ENCODE peak calls at places on chromosomes 11 and 22, in nine cellular contexts. Y is type B pancreatic cell; L is A172; P is NCI-H345; Q is NCI-H1105 treated with DMSO at 0.1 percent for 48 hours; M is pancreas; X is cardiac fibroblast; A is iPS DF 19.7; N is stimulated activated CD4-positive, alpha-beta T cell treated with anti-CD3 and anti-CD28 coated beads, Interleukin-4, amount 100 ng/mL, for 48 hours. O is an unnamed sample.

GRCh38 chr11:34351687-34352469 is 5.9 kb downstream of the ABTB2 start:
- DNase-seq in A (no peak), L (no peak), X (no peak), M (no peak), P (no peak), Q (no peak), N (no peak), Y (no peak), O (no peak)

GRCh38 chr11:116137753-116138152 is 633.5 kb upstream of the CADM1 start:
- DNase-seq in L (no peak), A (no peak), N (no peak), Q (no peak), M (no peak), Y (no peak), X (no peak), P (no peak), O (no peak)

GRCh38 chr22:49838771-49839717 is 11.4 kb upstream of the BRD1 start:
- DNase-seq in X (no peak), Y (no peak), L (no peak), N (peak; percentile 69), Q (no peak), P (no peak), A (no peak), M (peak; percentile 64), O (no peak)

GRCh38 chr22:23767673-23768548 is at the start of gene CHCHD10:
- DNase-seq in Q (peak; percentile 63), N (peak; percentile 71), X (peak; percentile 79), Y (peak; percentile 89), M (peak; percentile 93), L (no peak), A (no peak), P (peak; percentile 89), O (peak; percentile 64)

GRCh38 chr11:26621147-26621546 is 49.1 kb upstream of the MUC15 start:
- DNase-seq in L (peak; percentile 88), M (no peak), Y (no peak), A (no peak), P (no peak), N (no peak), X (peak; percentile 57), Q (no peak), O (peak; percentile 73)

GRCh38 chr11:28966951-28967350 is 858.8 kb downstream of the METTL15 start:
- DNase-seq in Q (no peak), L (no peak), M (no peak), P (no peak), X (no peak), N (no peak), Y (no peak), A (no peak), O (peak; percentile 19)

GRCh38 chr11:109730669-109731068 is 308.7 kb downstream of the C11orf87 start:
- DNase-seq in N (no peak), A (no peak), P (no peak), M (no peak), Q (no peak), L (no peak), Y (no peak), X (no peak), O (no peak)

GRCh38 chr11:46200537-46201281 is 76.8 kb upstream of the CREB3L1 start:
- DNase-seq in A (no peak), Q (no peak), L (peak; percentile 25), M (no peak), N (no peak), P (no peak), X (no peak), Y (peak; percentile 50), O (no peak)

GRCh38 chr11:119363874-119364590 is 17.5 kb downstream of the USP2 start:
- DNase-seq in Q (peak; percentile 23), M (peak; percentile 86), N (peak; percentile 46), Y (no peak), X (peak; percentile 42), A (no peak), L (no peak), P (peak; percentile 57), O (no peak)

GRCh38 chr11:35954205-35954604 is 10.3 kb downstream of the LDLRAD3 start:
- DNase-seq in Q (no peak), L (no peak), P (no peak), A (no peak), X (peak; percentile 17), N (no peak), Y (no peak), M (no peak), O (no peak)

GRCh38 chr11:46541593-46542371 is 52.0 kb downstream of the AMBRA1 start:
- DNase-seq in P (no peak), A (no peak), N (no peak), Q (no peak), M (peak; percentile 92), L (no peak), X (no peak), Y (no peak), O (no peak)

GRCh38 chr22:46026907-46027218 is 49.9 kb upstream of the WNT7B start:
- DNase-seq in M (no peak), P (no peak), N (no peak), Q (no peak), A (no peak), L (no peak), Y (no peak), X (no peak), O (no peak)

GRCh38 chr11:1204381-1205101 is 18.3 kb upstream of the MUC5B start:
- DNase-seq in L (no peak), Q (no peak), A (no peak), X (no peak), Y (peak; percentile 63), N (no peak), P (no peak), M (peak; percentile 54), O (no peak)

GRCh38 chr22:39117585-39118191 is 20.6 kb downstream of the APOBEC3H start:
- DNase-seq in X (peak; percentile 70), M (no peak), A (no peak), Q (peak; percentile 45), P (peak; percentile 4), N (peak; percentile 57), Y (no peak), L (no peak), O (peak; percentile 64)

GRCh38 chr11:36041988-36042606 is 98.2 kb downstream of the LDLRAD3 start:
- DNase-seq in P (no peak), X (peak; percentile 57), L (no peak), N (no peak), M (no peak), Q (no peak), Y (no peak), A (no peak), O (peak; percentile 50)

GRCh38 chr22:23243859-23244689 is 63.8 kb downstream of the BCR start:
- DNase-seq in P (no peak), N (no peak), X (no peak), M (no peak), A (no peak), Y (no peak), L (no peak), Q (no peak), O (no peak)

GRCh38 chr11:31779268-31779879 is 31.7 kb downstream of the PAX6 start:
- DNase-seq in N (no peak), A (no peak), L (no peak), X (no peak), Q (no peak), Y (no peak), P (no peak), M (no peak), O (peak; percentile 73)

GRCh38 chr11:16082532-16083055 is 273.8 kb downstream of the SOX6 start:
- DNase-seq in N (no peak), P (peak; percentile 45), A (no peak), M (no peak), L (no peak), Q (peak; percentile 93), Y (no peak), X (no peak), O (no peak)

GRCh38 chr11:11836676-11837231 is 5.0 kb upstream of the USP47 start:
- DNase-seq in P (no peak), Q (no peak), Y (no peak), X (no peak), A (no peak), M (no peak), N (no peak), L (no peak), O (no peak)

O was measured in fibroblast of the aortic adventitia.